ENCODE peak calls at places on chromosomes 3 and 15, in eight cellular contexts. One of them, this sample, is unnamed.

GRCh38 chr3:187740446-187741399 is 4.5 kb downstream of the BCL6 start:
- DNase-seq in heart right ventricle: peak; percentile 73
- DNase-seq in right lobe of liver: peak; percentile 79
- DNase-seq in upper lobe of left lung: peak; percentile 78
- DNase-seq in AG10803: peak; percentile 95
- DNase-seq in cardiac fibroblast: peak; percentile 84
- DNase-seq in BJ: peak; percentile 83
- DNase-seq in RWPE1: peak; percentile 53
- DNase-seq in this sample: peak; percentile 69

GRCh38 chr3:161355508-161355907 is 15.8 kb downstream of the SPTSSB start:
- DNase-seq in AG10803: no peak
- DNase-seq in upper lobe of left lung: no peak
- DNase-seq in cardiac fibroblast: no peak
- DNase-seq in BJ: no peak
- DNase-seq in heart right ventricle: no peak
- DNase-seq in RWPE1: no peak
- DNase-seq in right lobe of liver: no peak
- DNase-seq in this sample: no peak

GRCh38 chr3:194272861-194273266 is 78.3 kb downstream of the CPN2 start:
- DNase-seq in RWPE1: no peak
- DNase-seq in cardiac fibroblast: peak; percentile 19
- DNase-seq in AG10803: peak; percentile 93
- DNase-seq in upper lobe of left lung: no peak
- DNase-seq in right lobe of liver: peak; percentile 34
- DNase-seq in BJ: peak; percentile 56
- DNase-seq in heart right ventricle: no peak
- DNase-seq in this sample: peak; percentile 86

GRCh38 chr3:5086708-5087107 is 35.4 kb upstream of the ARL8B start:
- DNase-seq in cardiac fibroblast: no peak
- DNase-seq in heart right ventricle: no peak
- DNase-seq in BJ: no peak
- DNase-seq in upper lobe of left lung: no peak
- DNase-seq in right lobe of liver: no peak
- DNase-seq in AG10803: no peak
- DNase-seq in RWPE1: no peak
- DNase-seq in this sample: no peak

GRCh38 chr3:1214928-1215327 is 122.1 kb downstream of the CNTN6 start:
- DNase-seq in RWPE1: no peak
- DNase-seq in BJ: no peak
- DNase-seq in heart right ventricle: no peak
- DNase-seq in right lobe of liver: no peak
- DNase-seq in upper lobe of left lung: no peak
- DNase-seq in cardiac fibroblast: no peak
- DNase-seq in AG10803: no peak
- DNase-seq in this sample: no peak

GRCh38 chr15:68053701-68053996 is 466 bp upstream of the PIAS1 start:
- DNase-seq in heart right ventricle: no peak
- DNase-seq in right lobe of liver: no peak
- DNase-seq in BJ: no peak
- DNase-seq in upper lobe of left lung: no peak
- DNase-seq in cardiac fibroblast: no peak
- DNase-seq in RWPE1: no peak
- DNase-seq in AG10803: no peak
- DNase-seq in this sample: no peak

GRCh38 chr3:65619391-65620298 is 419.1 kb downstream of the MAGI1 start:
- DNase-seq in cardiac fibroblast: peak; percentile 16
- DNase-seq in upper lobe of left lung: no peak
- DNase-seq in RWPE1: no peak
- DNase-seq in AG10803: peak; percentile 38
- DNase-seq in BJ: no peak
- DNase-seq in heart right ventricle: no peak
- DNase-seq in right lobe of liver: no peak
- DNase-seq in this sample: peak; percentile 25

GRCh38 chr3:149494022-149494758 is 19.7 kb downstream of the TM4SF4 start:
- DNase-seq in RWPE1: no peak
- DNase-seq in BJ: no peak
- DNase-seq in AG10803: peak; percentile 71
- DNase-seq in heart right ventricle: peak; percentile 65
- DNase-seq in upper lobe of left lung: peak; percentile 68
- DNase-seq in right lobe of liver: no peak
- DNase-seq in cardiac fibroblast: peak; percentile 86
- DNase-seq in this sample: peak; percentile 55

GRCh38 chr3:172787746-172788145 is 37.2 kb downstream of the ECT2 start:
- DNase-seq in upper lobe of left lung: no peak
- DNase-seq in heart right ventricle: no peak
- DNase-seq in AG10803: peak; percentile 31
- DNase-seq in RWPE1: no peak
- DNase-seq in BJ: no peak
- DNase-seq in cardiac fibroblast: peak; percentile 14
- DNase-seq in right lobe of liver: no peak
- DNase-seq in this sample: no peak

GRCh38 chr3:42906085-42906904 is at the start of gene ZNF662:
- DNase-seq in right lobe of liver: peak; percentile 54
- DNase-seq in upper lobe of left lung: peak; percentile 35
- DNase-seq in BJ: no peak
- DNase-seq in cardiac fibroblast: peak; percentile 35
- DNase-seq in RWPE1: peak; percentile 19
- DNase-seq in AG10803: peak; percentile 49
- DNase-seq in heart right ventricle: peak; percentile 57
- DNase-seq in this sample: no peak

GRCh38 chr15:40435331-40436089 is 5.2 kb upstream of the BAHD1 start:
- DNase-seq in heart right ventricle: no peak
- DNase-seq in RWPE1: no peak
- DNase-seq in AG10803: no peak
- DNase-seq in cardiac fibroblast: no peak
- DNase-seq in upper lobe of left lung: no peak
- DNase-seq in BJ: no peak
- DNase-seq in right lobe of liver: no peak
- DNase-seq in this sample: no peak

GRCh38 chr3:98565237-98565643 is 28.2 kb downstream of the CPOX start:
- DNase-seq in cardiac fibroblast: no peak
- DNase-seq in upper lobe of left lung: no peak
- DNase-seq in heart right ventricle: no peak
- DNase-seq in RWPE1: no peak
- DNase-seq in AG10803: no peak
- DNase-seq in right lobe of liver: no peak
- DNase-seq in BJ: peak; percentile 64
- DNase-seq in this sample: peak; percentile 29

GRCh38 chr3:127637546-127637945 is 8.6 kb downstream of the PODXL2 start:
- DNase-seq in cardiac fibroblast: no peak
- DNase-seq in AG10803: peak; percentile 24
- DNase-seq in upper lobe of left lung: no peak
- DNase-seq in BJ: no peak
- DNase-seq in right lobe of liver: no peak
- DNase-seq in RWPE1: no peak
- DNase-seq in heart right ventricle: no peak
- DNase-seq in this sample: no peak

DNA sequence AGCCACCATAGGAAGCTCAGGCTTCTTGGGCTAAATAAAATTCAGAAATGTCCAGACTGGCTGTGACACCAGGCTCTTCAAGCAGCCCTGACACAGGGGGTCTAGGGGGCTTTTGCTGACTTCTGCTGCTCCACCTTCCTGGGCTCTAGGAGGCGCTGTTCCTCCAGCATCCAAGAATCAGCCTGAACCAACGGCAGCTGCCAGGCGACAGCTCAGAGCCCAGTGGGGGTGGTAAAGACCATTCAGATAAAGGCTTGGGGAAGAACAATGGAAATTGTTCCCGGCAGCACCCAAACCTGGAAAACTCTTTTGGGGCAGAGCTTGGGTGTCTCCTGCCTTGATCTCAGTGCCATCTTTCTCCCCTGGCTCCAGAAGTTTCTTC is 21.6 kb upstream of the PSTPIP1 start:
- DNase-seq in RWPE1: no peak
- DNase-seq in right lobe of liver: no peak
- DNase-seq in heart right ventricle: peak; percentile 63
- DNase-seq in upper lobe of left lung: no peak
- DNase-seq in cardiac fibroblast: peak; percentile 74
- DNase-seq in BJ: no peak
- DNase-seq in AG10803: peak; percentile 30
- DNase-seq in this sample: no peak
- TF ChIP-seq CTCF in RWPE1: no peak
- TF ChIP-seq CTCF in right lobe of liver: peak; percentile 42
- TF ChIP-seq CTCF in heart right ventricle: peak; percentile 72
- TF ChIP-seq CTCF in upper lobe of left lung: peak; percentile 39
- TF ChIP-seq CTCF in cardiac fibroblast: peak; percentile 79
- TF ChIP-seq CTCF in BJ: peak; percentile 44
- TF ChIP-seq CTCF in AG10803: peak; percentile 50
- TF ChIP-seq CTCF in this sample: peak; percentile 61

GRCh38 chr15:49877871-49878511 is 241.0 kb downstream of the ATP8B4 start:
- DNase-seq in cardiac fibroblast: peak; percentile 97
- DNase-seq in upper lobe of left lung: no peak
- DNase-seq in AG10803: peak; percentile 98
- DNase-seq in RWPE1: no peak
- DNase-seq in right lobe of liver: no peak
- DNase-seq in BJ: peak; percentile 34
- DNase-seq in heart right ventricle: no peak
- DNase-seq in this sample: no peak

GRCh38 chr15:49876401-49877038 is 242.5 kb downstream of the ATP8B4 start:
- DNase-seq in cardiac fibroblast: peak; percentile 50
- DNase-seq in heart right ventricle: peak; percentile 29
- DNase-seq in AG10803: no peak
- DNase-seq in BJ: no peak
- DNase-seq in upper lobe of left lung: no peak
- DNase-seq in right lobe of liver: no peak
- DNase-seq in RWPE1: no peak
- DNase-seq in this sample: no peak

GRCh38 chr15:49877117-49877860 is 241.7 kb downstream of the ATP8B4 start:
- DNase-seq in RWPE1: no peak
- DNase-seq in upper lobe of left lung: no peak
- DNase-seq in BJ: no peak
- DNase-seq in right lobe of liver: no peak
- DNase-seq in heart right ventricle: no peak
- DNase-seq in cardiac fibroblast: peak; percentile 94
- DNase-seq in AG10803: peak; percentile 95
- DNase-seq in this sample: no peak

GRCh38 chr15:49875392-49875791 is 243.6 kb downstream of the ATP8B4 start:
- DNase-seq in RWPE1: no peak
- DNase-seq in cardiac fibroblast: no peak
- DNase-seq in heart right ventricle: no peak
- DNase-seq in AG10803: no peak
- DNase-seq in upper lobe of left lung: no peak
- DNase-seq in right lobe of liver: no peak
- DNase-seq in BJ: no peak
- DNase-seq in this sample: no peak
- TF ChIP-seq CTCF in RWPE1: no peak
- TF ChIP-seq CTCF in cardiac fibroblast: no peak
- TF ChIP-seq CTCF in heart right ventricle: no peak
- TF ChIP-seq CTCF in AG10803: no peak
- TF ChIP-seq CTCF in upper lobe of left lung: no peak
- TF ChIP-seq CTCF in right lobe of liver: peak; percentile 11
- TF ChIP-seq CTCF in BJ: no peak
- TF ChIP-seq CTCF in this sample: no peak

GRCh38 chr15:29369261-29369660 is 99.6 kb upstream of the NSMCE3 start:
- DNase-seq in right lobe of liver: no peak
- DNase-seq in upper lobe of left lung: no peak
- DNase-seq in cardiac fibroblast: no peak
- DNase-seq in heart right ventricle: no peak
- DNase-seq in BJ: no peak
- DNase-seq in AG10803: no peak
- DNase-seq in RWPE1: no peak
- DNase-seq in this sample: no peak

GRCh38 chr15:29361560-29361959 is 91.9 kb upstream of the NSMCE3 start:
- DNase-seq in AG10803: no peak
- DNase-seq in heart right ventricle: no peak
- DNase-seq in upper lobe of left lung: no peak
- DNase-seq in RWPE1: no peak
- DNase-seq in right lobe of liver: no peak
- DNase-seq in cardiac fibroblast: no peak
- DNase-seq in BJ: no peak
- DNase-seq in this sample: no peak

DNA sequence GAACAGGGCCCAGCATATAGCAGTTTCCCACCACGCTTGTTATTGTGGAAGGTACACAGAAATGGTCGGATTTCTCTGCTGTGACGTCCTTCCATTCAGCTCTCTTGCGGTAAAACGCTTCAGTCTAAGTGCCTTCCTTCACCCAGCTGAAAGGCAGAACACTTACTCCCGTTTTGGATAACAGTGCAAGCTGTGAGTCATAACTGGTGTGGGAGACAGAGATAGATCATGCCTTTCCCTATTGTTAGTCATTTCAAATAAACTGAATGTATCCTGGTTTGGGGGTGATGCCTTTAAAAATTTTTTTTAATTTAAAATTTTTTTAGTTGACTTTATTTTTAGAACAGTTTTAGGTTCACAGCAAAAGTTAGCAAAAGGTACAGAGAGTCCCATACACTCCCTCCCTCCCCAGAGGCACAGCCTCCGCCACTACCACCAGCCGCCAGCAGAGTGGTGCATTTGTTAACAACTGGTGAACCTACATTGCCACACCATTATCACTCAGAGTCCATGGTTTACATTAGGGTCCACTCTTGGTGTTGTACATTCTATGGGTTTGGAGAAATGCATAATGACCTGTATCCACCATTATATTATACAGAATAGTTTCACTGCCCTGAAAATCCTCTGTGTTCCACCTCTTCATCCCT is 94.9 kb upstream of the NSMCE3 start:
- DNase-seq in right lobe of liver: no peak
- DNase-seq in upper lobe of left lung: no peak
- DNase-seq in RWPE1: peak; percentile 13
- DNase-seq in heart right ventricle: no peak
- DNase-seq in BJ: peak; percentile 10
- DNase-seq in cardiac fibroblast: peak; percentile 47
- DNase-seq in AG10803: peak; percentile 64
- DNase-seq in this sample: peak; percentile 9
- TF ChIP-seq CTCF in right lobe of liver: peak; percentile 24
- TF ChIP-seq CTCF in upper lobe of left lung: no peak
- TF ChIP-seq CTCF in RWPE1: no peak
- TF ChIP-seq CTCF in heart right ventricle: peak; percentile 16
- TF ChIP-seq CTCF in BJ: peak; percentile 29
- TF ChIP-seq CTCF in cardiac fibroblast: peak; percentile 23
- TF ChIP-seq CTCF in AG10803: peak; percentile 26
- TF ChIP-seq CTCF in this sample: no peak

GRCh38 chr3:119349353-119349752 is 55.2 kb downstream of the ARHGAP31 start:
- DNase-seq in cardiac fibroblast: no peak
- DNase-seq in RWPE1: no peak
- DNase-seq in heart right ventricle: no peak
- DNase-seq in AG10803: no peak
- DNase-seq in BJ: no peak
- DNase-seq in upper lobe of left lung: no peak
- DNase-seq in right lobe of liver: no peak
- DNase-seq in this sample: no peak

GRCh38 chr3:119352235-119352634 is 58.1 kb downstream of the ARHGAP31 start:
- DNase-seq in BJ: no peak
- DNase-seq in AG10803: no peak
- DNase-seq in upper lobe of left lung: no peak
- DNase-seq in heart right ventricle: no peak
- DNase-seq in cardiac fibroblast: no peak
- DNase-seq in RWPE1: no peak
- DNase-seq in right lobe of liver: no peak
- DNase-seq in this sample: no peak

GRCh38 chr3:119356646-119357045 is 62.5 kb downstream of the ARHGAP31 start:
- DNase-seq in AG10803: peak; percentile 65
- DNase-seq in RWPE1: no peak
- DNase-seq in right lobe of liver: no peak
- DNase-seq in cardiac fibroblast: peak; percentile 21
- DNase-seq in upper lobe of left lung: no peak
- DNase-seq in BJ: no peak
- DNase-seq in heart right ventricle: no peak
- DNase-seq in this sample: no peak

GRCh38 chr3:119350114-119350513 is 55.9 kb downstream of the ARHGAP31 start:
- DNase-seq in upper lobe of left lung: no peak
- DNase-seq in cardiac fibroblast: peak; percentile 49
- DNase-seq in BJ: no peak
- DNase-seq in heart right ventricle: peak; percentile 70
- DNase-seq in AG10803: no peak
- DNase-seq in RWPE1: no peak
- DNase-seq in right lobe of liver: no peak
- DNase-seq in this sample: no peak

GRCh38 chr3:119352863-119353527 is 58.8 kb downstream of the ARHGAP31 start:
- DNase-seq in heart right ventricle: peak; percentile 20
- DNase-seq in BJ: no peak
- DNase-seq in right lobe of liver: no peak
- DNase-seq in cardiac fibroblast: peak; percentile 87
- DNase-seq in AG10803: peak; percentile 85
- DNase-seq in RWPE1: no peak
- DNase-seq in upper lobe of left lung: no peak
- DNase-seq in this sample: peak; percentile 15
- TF ChIP-seq CTCF in heart right ventricle: peak; percentile 53
- TF ChIP-seq CTCF in BJ: peak; percentile 43
- TF ChIP-seq CTCF in right lobe of liver: peak; percentile 22
- TF ChIP-seq CTCF in cardiac fibroblast: peak; percentile 44
- TF ChIP-seq CTCF in AG10803: peak; percentile 67
- TF ChIP-seq CTCF in RWPE1: no peak
- TF ChIP-seq CTCF in upper lobe of left lung: no peak
- TF ChIP-seq CTCF in this sample: peak; percentile 15